ENCODE peak calls at places on chromosomes 6 and 20, in four cellular contexts. B, H, R and J are unnamed samples.

GRCh38 chr6:119830069-119830468 is 480.5 kb upstream of the MAN1A1 start:
- DNase-seq in B (no peak), H (no peak), R (no peak), J (no peak)

GRCh38 chr6:123467437-123467836 is 169.3 kb downstream of the TRDN start:
- DNase-seq in B (no peak), H (no peak), R (no peak), J (no peak)

GRCh38 chr6:111487656-111488055 is 4.6 kb upstream of the REV3L start:
- DNase-seq in B (no peak), H (no peak), R (peak), J (no peak)

GRCh38 chr20:59048681-59049030 is 6.1 kb upstream of the PRELID3B start:
- DNase-seq in B (no peak), H (no peak), R (no peak), J (no peak)

GRCh38 chr20:36744243-36744642 is 1.6 kb downstream of the NDRG3 start:
- DNase-seq in B (no peak), H (no peak), R (no peak), J (no peak)

GRCh38 chr6:124961784-124962611 is at the start of gene RNF217:
- DNase-seq in B (peak), H (peak), R (no peak), J (peak)

GRCh38 chr20:34083137-34083536 is 28.9 kb downstream of the EIF2S2 start:
- DNase-seq in B (no peak), H (no peak), R (no peak), J (peak)

GRCh38 chr6:158049055-158050028 is 67.7 kb downstream of the SYNJ2 start:
- DNase-seq in B (no peak), H (peak), R (no peak), J (peak)

GRCh38 chr6:150142304-150142656 is 564 bp upstream of the PPP1R14C start:
- DNase-seq in B (no peak), H (no peak), R (no peak), J (no peak)

GRCh38 chr20:57425150-57426013 is 34.2 kb downstream of the RBM38 start:
- DNase-seq in B (no peak), H (no peak), R (no peak), J (peak)

GRCh38 chr6:134795696-134796095 is 154.2 kb downstream of the ALDH8A1 start:
- DNase-seq in B (no peak), H (no peak), R (no peak), J (no peak)

GRCh38 chr6:106141441-106142237 is 55.5 kb downstream of the PRDM1 start:
- DNase-seq in B (no peak), H (no peak), R (peak), J (peak)

GRCh38 chr6:137092018-137092417 is 47.3 kb upstream of the IL20RA start:
- DNase-seq in B (no peak), H (no peak), R (no peak), J (no peak)

GRCh38 chr6:40343318-40343886 is 243.8 kb downstream of the LRFN2 start:
- DNase-seq in B (no peak), H (peak), R (no peak), J (no peak)

GRCh38 chr6:142841915-142842314 is 103.1 kb downstream of the HIVEP2 start:
- DNase-seq in B (no peak), H (no peak), R (no peak), J (no peak)

GRCh38 chr6:169190970-169191369 is 62.7 kb downstream of the THBS2 start:
- DNase-seq in B (no peak), H (no peak), R (no peak), J (no peak)

GRCh38 chr6:56400273-56400672 is 152.9 kb upstream of the COL21A1 start:
- DNase-seq in B (no peak), H (no peak), R (no peak), J (no peak)

GRCh38 chr6:83057705-83058321 is 7.8 kb downstream of the UBE3D start:
- DNase-seq in B (peak), H (peak), R (no peak), J (peak)

GRCh38 chr6:167795321-167795811 is 31.3 kb upstream of the AFDN start:
- DNase-seq in B (no peak), H (no peak), R (no peak), J (no peak)

GRCh38 chr6:150377211-150377781 is 8.5 kb downstream of the IYD start:
- DNase-seq in B (no peak), H (no peak), R (no peak), J (peak)

GRCh38 chr6:161626132-161626676 is 352.3 kb upstream of the AGPAT4 start:
- DNase-seq in B (no peak), H (no peak), R (no peak), J (no peak)

GRCh38 chr6:33116881-33117711 is 41.3 kb downstream of the HLA-DPB1 start:
- DNase-seq in B (peak), H (peak), R (no peak), J (no peak)

GRCh38 chr20:64203037-64203777 is 39.0 kb downstream of the MYT1 start:
- DNase-seq in B (no peak), H (no peak), R (no peak), J (no peak)

GRCh38 chr20:36548006-36548315 is 6.6 kb downstream of the MYL9 start:
- DNase-seq in B (peak), H (peak), R (no peak), J (peak)

GRCh38 chr6:26576929-26577719 is 19.6 kb upstream of the ABT1 start:
- DNase-seq in B (peak), H (no peak), R (no peak), J (peak)

GRCh38 chr6:167428664-167429063 is 103.8 kb downstream of the TTLL2 start:
- DNase-seq in B (no peak), H (no peak), R (no peak), J (no peak)

GRCh38 chr20:44223721-44224120 is 13.2 kb upstream of the OSER1 start:
- DNase-seq in B (no peak), H (no peak), R (no peak), J (no peak)

GRCh38 chr6:37502703-37503485 is 3.2 kb upstream of the CCDC167 start:
- DNase-seq in B (no peak), H (no peak), R (no peak), J (no peak)

GRCh38 chr6:143258945-143259344 is 191.6 kb downstream of the ADAT2 start:
- DNase-seq in B (no peak), H (no peak), R (no peak), J (no peak)

GRCh38 chr6:34958748-34959147 is 69.7 kb downstream of the ANKS1A start:
- DNase-seq in B (no peak), H (no peak), R (no peak), J (no peak)

GRCh38 chr20:22402550-22402949 is 181.8 kb downstream of the FOXA2 start:
- DNase-seq in B (no peak), H (no peak), R (no peak), J (no peak)

GRCh38 chr6:22302828-22303227 is 6.0 kb upstream of the PRL start:
- DNase-seq in B (no peak), H (no peak), R (no peak), J (no peak)

DNA sequence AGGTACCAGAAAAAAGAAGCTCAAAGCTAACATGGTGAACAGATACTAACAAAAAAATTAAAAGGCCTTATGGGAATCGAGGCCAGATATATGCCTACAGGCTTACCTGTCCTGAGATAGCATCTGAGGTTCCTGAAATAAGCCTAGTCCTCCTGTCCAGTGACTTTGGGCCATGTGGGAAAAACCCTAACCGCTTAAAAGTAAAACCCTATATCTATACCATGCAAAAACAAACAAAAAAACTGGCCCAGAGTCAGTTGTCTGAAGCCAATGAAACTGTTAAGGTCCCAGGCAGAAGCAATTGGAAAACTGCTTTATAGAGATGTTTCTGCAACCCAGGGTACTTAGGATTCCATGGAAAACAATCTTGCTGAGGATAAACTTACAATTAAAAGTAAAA is 122.9 kb downstream of the HIVEP1 start:
- DNase-seq in B (no peak), H (no peak), R (no peak), J (no peak)
- TF ChIP-seq USF1 in B (no peak), H (no peak), R (no peak), J (no peak)

GRCh38 chr6:71645299-71645698 is 241.1 kb upstream of the RIMS1 start:
- DNase-seq in B (no peak), H (no peak), R (no peak), J (no peak)

GRCh38 chr6:71649893-71650292 is 236.5 kb upstream of the RIMS1 start:
- DNase-seq in B (no peak), H (no peak), R (no peak), J (no peak)
- TF ChIP-seq USF1 in B (no peak), H (no peak), R (no peak), J (no peak)

GRCh38 chr6:31580446-31580755 is 1.8 kb downstream of the LTB start:
- DNase-seq in B (no peak), H (no peak), R (no peak), J (no peak)

GRCh38 chr6:31581511-31582229 is 554 bp downstream of the LTB start:
- DNase-seq in B (no peak), H (peak), R (no peak), J (no peak)

GRCh38 chr6:31579546-31580445 is 2.4 kb downstream of the LTB start:
- DNase-seq in B (no peak), H (no peak), R (no peak), J (no peak)

GRCh38 chr6:31580807-31581437 is 1.3 kb downstream of the LTB start:
- DNase-seq in B (peak), H (peak), R (no peak), J (peak)

GRCh38 chr6:31582230-31582601 is at the start of gene LTB:
- DNase-seq in B (no peak), H (no peak), R (no peak), J (no peak)
- TF ChIP-seq USF1 in B (no peak), H (no peak), R (no peak), J (no peak)

DNA sequence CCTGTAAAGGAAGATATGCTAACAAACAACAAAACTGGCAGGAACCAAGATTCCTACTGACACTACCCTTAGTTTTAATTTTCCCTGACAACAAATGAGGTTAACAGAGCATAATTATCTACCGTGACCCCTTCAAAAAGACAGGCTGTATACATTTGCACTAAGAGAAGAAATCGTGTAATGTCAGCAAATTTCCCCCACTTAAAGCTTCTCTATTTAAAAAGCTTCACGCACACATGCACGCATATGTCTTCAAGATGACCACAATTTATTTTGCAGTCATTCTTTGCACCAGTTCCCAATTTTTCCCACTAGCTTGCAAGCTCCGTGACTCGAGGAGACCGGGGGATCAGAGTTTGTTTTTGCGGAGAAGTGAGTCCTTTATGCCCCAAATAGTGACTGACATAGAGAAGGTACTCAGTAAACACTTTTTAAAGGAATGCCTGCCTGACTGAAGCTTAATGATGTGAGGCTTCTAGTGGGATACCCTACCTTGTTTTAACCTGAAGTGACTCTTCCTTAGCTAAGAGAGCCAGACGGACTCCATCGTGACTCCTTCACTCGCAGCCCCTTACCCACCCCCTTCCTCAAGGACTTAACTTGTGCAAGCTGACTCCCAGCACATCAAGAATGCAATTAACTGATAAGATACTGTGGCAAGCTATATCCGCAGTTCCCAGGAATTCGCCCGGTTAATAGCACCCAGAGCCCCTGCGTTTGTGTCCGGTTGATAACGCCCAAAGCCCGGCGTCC is 9.3 kb upstream of the NQO2 start:
- DNase-seq in B (no peak), H (no peak), R (no peak), J (peak)
- TF ChIP-seq USF1 in B (no peak), H (no peak), R (no peak), J (no peak)

DNA sequence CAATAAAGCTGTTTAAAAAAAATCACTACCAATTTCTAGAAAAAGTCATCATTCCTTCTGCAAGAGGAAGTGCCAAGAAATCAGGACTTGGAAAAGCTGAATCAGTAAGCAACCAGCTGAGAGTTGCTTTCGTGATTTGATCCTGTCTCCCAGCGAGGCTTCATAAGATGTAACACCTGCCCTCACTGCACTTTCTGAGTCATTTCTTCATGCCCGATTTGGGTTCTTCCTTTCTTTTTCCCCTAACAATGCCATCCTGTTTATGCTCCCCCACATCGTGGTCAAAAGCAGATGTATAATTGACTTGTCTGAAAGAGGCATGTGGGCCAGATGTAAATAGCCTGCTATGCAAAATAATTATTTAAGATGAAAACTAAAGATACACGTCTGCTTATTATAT is 52.1 kb downstream of the RIPOR2 start:
- DNase-seq in B (no peak), H (no peak), R (peak), J (no peak)
- TF ChIP-seq USF1 in B (no peak), H (no peak), R (no peak), J (no peak)

GRCh38 chr20:62603021-62603906 is 39.0 kb upstream of the SLCO4A1 start:
- DNase-seq in B (no peak), H (no peak), R (no peak), J (no peak)
- TF ChIP-seq USF1 in B (no peak), H (no peak), R (no peak), J (no peak)

GRCh38 chr6:39076086-39076992 is 27.8 kb downstream of the GLP1R start:
- DNase-seq in B (no peak), H (no peak), R (no peak), J (no peak)

GRCh38 chr6:39073471-39074355 is 25.1 kb downstream of the GLP1R start:
- DNase-seq in B (no peak), H (no peak), R (no peak), J (no peak)

GRCh38 chr6:39072830-39073229 is 24.2 kb downstream of the GLP1R start:
- DNase-seq in B (no peak), H (no peak), R (no peak), J (no peak)

GRCh38 chr6:39075010-39075738 is 26.6 kb downstream of the GLP1R start:
- DNase-seq in B (no peak), H (no peak), R (no peak), J (no peak)

DNA sequence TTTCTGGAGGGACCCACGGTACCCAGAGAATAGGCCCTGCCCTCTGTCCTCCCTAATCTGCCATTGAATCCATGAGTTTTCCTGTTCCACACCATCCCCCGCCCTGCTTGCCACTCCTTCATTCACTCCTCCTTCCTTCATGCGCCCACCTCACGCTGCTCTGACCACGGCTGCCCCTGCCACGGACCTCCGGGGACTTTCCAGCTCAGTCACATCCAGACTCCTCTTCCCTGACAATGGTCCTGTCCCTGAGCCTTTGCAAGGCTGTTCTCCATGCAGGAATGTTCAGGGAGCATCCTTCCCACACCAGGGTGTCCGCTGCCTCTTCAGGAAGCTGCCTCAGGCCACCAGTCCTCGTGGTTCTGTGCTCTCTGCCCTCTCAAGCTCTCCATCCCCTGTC is 25.9 kb downstream of the GLP1R start:
- DNase-seq in B (no peak), H (no peak), R (no peak), J (no peak)
- TF ChIP-seq USF1 in B (no peak), H (no peak), R (no peak), J (no peak)

DNA sequence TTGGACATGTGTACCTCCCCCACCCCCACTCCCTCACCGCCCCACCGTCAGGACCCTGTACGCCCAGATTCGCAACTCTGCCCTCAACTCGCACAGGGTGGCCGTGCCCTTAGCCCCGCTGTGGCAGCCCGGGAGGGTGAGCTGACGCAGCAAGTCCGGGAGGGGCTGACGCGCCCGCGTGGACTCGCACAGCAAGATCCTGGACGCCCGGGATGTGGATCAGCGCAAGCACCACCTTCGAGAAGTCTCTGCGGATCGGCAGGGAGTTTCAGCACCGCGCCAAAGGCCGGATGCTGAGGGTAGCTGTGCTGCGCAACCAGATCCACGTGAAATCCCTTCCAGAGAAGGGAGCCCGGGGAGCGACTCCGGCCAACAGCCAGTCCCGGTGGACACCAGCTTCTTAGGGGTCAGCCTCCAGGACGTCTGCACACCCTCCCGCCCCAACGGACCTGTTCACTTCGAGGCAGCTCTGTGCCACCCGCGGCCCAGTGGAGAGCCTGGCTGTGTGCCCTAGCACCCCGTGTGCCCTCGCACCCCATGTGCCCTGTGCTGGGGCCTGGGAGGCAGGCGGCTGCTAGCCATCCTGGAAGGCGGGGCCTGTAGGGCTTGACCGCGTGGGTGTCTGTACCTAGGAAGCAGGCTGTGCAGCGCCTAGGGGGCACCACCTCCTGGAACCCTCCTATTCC is 6.7 kb upstream of the GJA10 start:
- DNase-seq in B (no peak), H (peak), R (no peak), J (no peak)
- TF ChIP-seq USF1 in B (no peak), H (no peak), R (no peak), J (no peak)